ENCODE peak calls at places on chromosomes 1 and 21, in five cellular contexts. M, Q, B, V and F are unnamed samples.

GRCh38 chr21:33031152-33031551 is 5.4 kb downstream of the OLIG2 start:
- DNase-seq in M (no peak), Q (no peak), B (no peak), V (no peak), F (no peak)

GRCh38 chr1:167297222-167298214 is 76.8 kb downstream of the POU2F1 start:
- DNase-seq in M (peak), Q (no peak), B (no peak), V (no peak), F (no peak)

GRCh38 chr1:36765785-36766300 is 268.5 kb downstream of the GRIK3 start:
- DNase-seq in M (peak), Q (no peak), B (no peak), V (no peak), F (no peak)

GRCh38 chr1:200380589-200381021 is 29.2 kb downstream of the ZNF281 start:
- DNase-seq in M (no peak), Q (no peak), B (no peak), V (no peak), F (no peak)

GRCh38 chr1:212007896-212008295 is 27.5 kb downstream of the INTS7 start:
- DNase-seq in M (no peak), Q (no peak), B (no peak), V (no peak), F (no peak)

GRCh38 chr1:7335224-7335879 is 435.7 kb upstream of the VAMP3 start:
- DNase-seq in M (no peak), Q (no peak), B (peak), V (no peak), F (peak)

GRCh38 chr1:3684031-3684430 is 31.7 kb downstream of the TP73 start:
- DNase-seq in M (peak), Q (no peak), B (no peak), V (no peak), F (no peak)

GRCh38 chr1:234631721-234632125 is 21.7 kb upstream of the IRF2BP2 start:
- DNase-seq in M (no peak), Q (no peak), B (no peak), V (no peak), F (peak)

GRCh38 chr1:240797050-240797449 is 185.1 kb upstream of the GREM2 start:
- DNase-seq in M (no peak), Q (no peak), B (no peak), V (no peak), F (peak)

GRCh38 chr1:199646761-199647160 is 380.7 kb upstream of the NR5A2 start:
- DNase-seq in M (no peak), Q (no peak), B (peak), V (no peak), F (peak)

GRCh38 chr1:222420621-222421020 is 127.3 kb downstream of the HHIPL2 start:
- DNase-seq in M (no peak), Q (no peak), B (no peak), V (no peak), F (no peak)

GRCh38 chr1:93016171-93016570 is 54.9 kb upstream of the DIPK1A start:
- DNase-seq in M (peak), Q (no peak), B (no peak), V (no peak), F (peak)

GRCh38 chr1:85576256-85576641 is 4.3 kb upstream of the CCN1 start:
- DNase-seq in M (no peak), Q (no peak), B (no peak), V (no peak), F (peak)

GRCh38 chr21:17466166-17466565 is 46.7 kb upstream of the CXADR start:
- DNase-seq in M (no peak), Q (no peak), B (no peak), V (no peak), F (peak)

GRCh38 chr1:166884040-166884642 is 8.1 kb upstream of the TADA1 start:
- DNase-seq in M (peak), Q (no peak), B (peak), V (no peak), F (no peak)

GRCh38 chr1:223748405-223748772 is 36.0 kb downstream of the CAPN2 start:
- DNase-seq in M (no peak), Q (no peak), B (no peak), V (no peak), F (peak)

GRCh38 chr1:207933205-207933800 is 22.4 kb upstream of the CD34 start:
- DNase-seq in M (no peak), Q (no peak), B (no peak), V (no peak), F (no peak)

GRCh38 chr1:77534456-77534855 is 148.0 kb downstream of the ZZZ3 start:
- DNase-seq in M (no peak), Q (no peak), B (no peak), V (no peak), F (no peak)

GRCh38 chr1:240344918-240345317 is 253.2 kb downstream of the FMN2 start:
- DNase-seq in M (no peak), Q (no peak), B (no peak), V (no peak), F (peak)

GRCh38 chr1:58922302-58923089 is 138.6 kb upstream of the JUN start:
- DNase-seq in M (no peak), Q (no peak), B (no peak), V (peak), F (no peak)

GRCh38 chr1:206905295-206906164 is 8.3 kb downstream of the IL24 start:
- DNase-seq in M (no peak), Q (peak), B (no peak), V (no peak), F (peak)

GRCh38 chr1:59141267-59141863 is 155.5 kb upstream of the FGGY start:
- DNase-seq in M (no peak), Q (no peak), B (no peak), V (no peak), F (no peak)

DNA sequence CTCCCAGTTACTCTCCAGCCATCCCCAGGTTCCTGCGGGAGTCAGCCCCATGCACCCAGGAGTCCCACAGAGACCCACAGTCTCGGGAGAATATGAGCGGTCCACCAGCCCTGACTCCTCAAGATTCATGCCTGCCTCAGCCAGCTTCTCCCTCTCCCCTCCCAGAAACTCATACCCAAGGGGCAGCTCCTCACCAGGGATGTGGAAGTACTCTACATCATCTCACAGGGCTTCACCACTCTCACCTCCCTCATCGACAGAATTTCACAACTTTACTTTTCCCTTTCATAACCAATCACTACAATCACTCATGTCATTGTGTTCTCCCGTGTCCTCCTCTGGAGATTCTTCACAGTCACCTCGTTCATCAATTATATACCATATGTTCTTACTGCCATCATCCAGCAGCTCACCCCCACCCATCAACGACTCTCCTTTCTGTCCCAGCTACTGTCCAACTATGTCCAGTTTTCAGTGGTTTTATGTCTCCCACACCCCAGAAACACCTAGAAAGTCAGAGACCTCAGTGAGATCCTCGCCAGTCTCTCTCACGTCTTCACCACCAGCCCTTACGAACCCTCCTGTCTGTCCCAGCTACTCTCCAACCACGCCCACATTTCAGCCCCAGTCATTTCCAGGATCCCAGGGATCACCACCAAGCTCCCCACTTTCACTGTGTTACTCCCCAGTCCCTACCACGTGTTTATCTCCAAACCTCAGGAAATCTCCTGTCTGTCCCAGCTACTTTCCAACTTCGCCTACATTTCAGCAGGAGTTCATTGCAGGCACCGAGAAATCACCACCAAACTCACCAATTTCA is 1530.1 kb upstream of the TPTE start:
- DNase-seq in M (no peak), Q (no peak), B (no peak), V (no peak), F (peak)
- TF ChIP-seq EZH2phosphoT487 in M (no peak), Q (no peak), B (no peak), V (no peak), F (no peak)

GRCh38 chr21:34369741-34370140 is 5.6 kb upstream of the SMIM11 start:
- DNase-seq in M (no peak), Q (no peak), B (no peak), V (no peak), F (no peak)
- H3K9ac ChIP-seq in M (no peak), Q (no peak), B (no peak), V (no peak), F (no peak)

GRCh38 chr1:231983266-231984193 is 356.9 kb downstream of the DISC1 start:
- DNase-seq in M (no peak), Q (no peak), B (peak), V (no peak), F (peak)
- TF ChIP-seq CTCF in M (peak), Q (no peak), B (peak), V (no peak), F (peak)

DNA sequence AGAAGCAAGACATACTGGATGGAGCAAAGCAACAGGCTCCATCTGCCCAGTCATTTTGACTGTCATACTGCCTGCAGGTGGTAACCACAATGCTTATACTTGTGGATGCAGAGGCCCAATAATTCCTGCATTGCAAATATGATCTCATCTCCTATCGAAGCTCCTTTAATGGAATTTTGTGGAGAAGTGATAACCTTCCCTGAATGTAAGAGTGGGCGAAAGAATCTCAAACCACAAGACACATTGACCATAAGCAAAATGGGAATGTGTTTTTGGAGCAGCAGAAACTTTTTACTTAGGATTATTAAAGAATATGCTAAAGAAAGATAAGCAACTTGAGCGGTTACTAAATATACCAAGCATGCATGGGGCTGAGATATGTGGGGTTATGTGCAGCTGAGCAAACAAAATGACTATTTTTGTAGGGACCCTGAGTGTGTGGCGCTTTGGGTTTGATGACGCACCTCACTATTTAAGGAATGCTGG is 77.4 kb upstream of the BACH1 start:
- DNase-seq in M (no peak), Q (no peak), B (no peak), V (no peak), F (no peak)
- TF ChIP-seq EZH2phosphoT487 in M (no peak), Q (no peak), B (no peak), V (no peak), F (no peak)

DNA sequence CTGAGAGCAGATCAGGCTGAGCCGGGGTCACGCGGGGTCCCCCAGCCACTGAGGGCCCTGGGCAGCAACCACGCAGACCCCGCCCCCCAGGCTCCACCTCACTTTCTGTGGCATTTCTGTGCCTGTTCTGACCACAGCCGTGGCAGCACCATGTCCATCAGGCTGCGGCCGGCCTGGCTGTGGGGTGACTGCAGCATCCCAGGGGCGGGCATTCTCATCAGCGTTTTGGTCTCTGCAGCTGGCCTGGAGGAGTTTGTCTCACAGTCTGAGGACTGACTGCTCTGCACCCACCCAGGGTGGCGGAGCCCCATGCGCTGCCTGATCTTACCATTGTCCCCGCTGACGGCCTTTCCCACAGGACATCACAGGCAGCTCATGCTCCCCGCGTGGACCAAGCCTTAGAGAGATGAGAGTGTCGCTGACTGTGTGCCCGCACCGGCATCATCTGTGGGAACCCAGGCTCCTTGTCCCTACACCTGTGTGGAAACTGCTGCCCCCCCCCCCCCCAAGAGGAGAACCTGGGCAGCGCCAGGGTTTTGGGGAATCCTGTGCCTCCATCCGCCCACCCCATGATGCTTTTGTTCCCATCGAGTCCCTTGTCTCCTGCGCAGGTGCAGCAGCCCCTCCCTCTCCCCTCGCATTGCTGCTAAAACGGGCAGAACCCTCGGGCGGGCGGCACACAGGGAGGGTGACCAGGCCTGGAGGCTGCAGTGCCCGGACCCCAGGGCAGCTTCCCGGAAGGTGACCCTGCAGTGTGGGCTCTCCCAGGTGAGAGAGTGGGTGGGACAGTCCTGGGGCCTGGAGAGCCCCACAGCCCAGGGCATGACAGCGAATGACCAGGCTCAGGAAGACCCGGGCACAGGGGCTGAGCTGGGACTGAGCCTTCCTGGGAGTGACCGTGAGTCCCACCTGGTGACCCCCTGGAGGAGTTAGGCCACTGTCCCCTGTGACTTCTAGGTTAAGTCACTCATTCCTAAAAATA is 1.8 kb downstream of the KRTAP10-1 start:
- DNase-seq in M (no peak), Q (no peak), B (no peak), V (no peak), F (no peak)
- H3K9ac ChIP-seq in M (no peak), Q (no peak), B (no peak), V (no peak), F (no peak)